ENCODE peak calls at places on chromosomes 11 and 22, in eight cellular contexts. K, Q, E, C, H, T, B and X are unnamed samples.

GRCh38 chr11:114084414-114084813 is 24.9 kb downstream of the ZBTB16 start:
- DNase-seq in Q (no peak), C (no peak), H (no peak), T (no peak), E (no peak), K (no peak), B (no peak), X (no peak)

GRCh38 chr11:18772211-18772610 is 19.4 kb downstream of the PTPN5 start:
- DNase-seq in B (no peak), E (no peak), T (no peak), Q (no peak), H (no peak), C (no peak), K (no peak), X (no peak)

GRCh38 chr22:48320048-48320655 is 1507.5 kb downstream of the BRD1 start:
- DNase-seq in C (no peak), Q (peak; percentile 40), E (no peak), H (no peak), T (no peak), K (no peak), B (no peak), X (no peak)

GRCh38 chr11:96390403-96390830 is 604 bp downstream of the JRKL start:
- DNase-seq in H (no peak), B (no peak), E (no peak), K (no peak), T (no peak), Q (no peak), C (no peak), X (no peak)

GRCh38 chr11:132140056-132140455 is 769.6 kb downstream of the NTM start:
- DNase-seq in Q (no peak), H (peak; percentile 60), C (no peak), B (no peak), E (no peak), K (no peak), T (no peak), X (no peak)

GRCh38 chr11:8217926-8218325 is 45.8 kb downstream of the LMO1 start:
- DNase-seq in C (no peak), B (no peak), Q (no peak), K (no peak), H (no peak), E (no peak), T (no peak), X (no peak)

GRCh38 chr11:14300661-14301304 is 58.2 kb downstream of the RRAS2 start:
- DNase-seq in T (peak; percentile 69), B (peak; percentile 45), E (peak; percentile 33), H (peak; percentile 88), K (no peak), Q (no peak), C (peak; percentile 71), X (peak; percentile 48)

GRCh38 chr11:61293869-61294716 is 1.0 kb downstream of the VWCE start:
- DNase-seq in E (peak; percentile 64), Q (peak; percentile 70), H (peak; percentile 50), B (no peak), T (peak; percentile 58), C (peak; percentile 37), K (peak; percentile 42), X (peak; percentile 89)

GRCh38 chr22:40504285-40505249 is 132.0 kb downstream of the MRTFA start:
- DNase-seq in T (no peak), H (no peak), B (no peak), E (no peak), Q (no peak), K (no peak), C (no peak), X (no peak)

GRCh38 chr11:35825386-35825785 is 118.5 kb upstream of the LDLRAD3 start:
- DNase-seq in T (no peak), H (no peak), B (no peak), K (no peak), Q (no peak), C (no peak), E (no peak), X (no peak)

GRCh38 chr22:40898850-40899357 is 37.0 kb upstream of the DNAJB7 start:
- DNase-seq in B (no peak), E (no peak), Q (no peak), H (peak; percentile 71), C (no peak), K (no peak), T (peak; percentile 28), X (no peak)

GRCh38 chr11:118633979-118634378 is 26.6 kb downstream of the PHLDB1 start:
- DNase-seq in C (no peak), T (no peak), K (no peak), H (no peak), B (no peak), Q (no peak), E (no peak), X (no peak)

GRCh38 chr22:19429950-19430889 is 1.3 kb downstream of the HIRA start:
- DNase-seq in E (peak; percentile 41), B (peak; percentile 28), T (peak; percentile 36), C (peak; percentile 73), K (peak; percentile 15), Q (peak; percentile 68), H (peak; percentile 28), X (peak; percentile 56)

GRCh38 chr22:43946391-43946680 is 8.9 kb upstream of the SAMM50 start:
- DNase-seq in K (no peak), E (no peak), T (no peak), H (no peak), B (no peak), Q (no peak), C (no peak), X (no peak)

GRCh38 chr22:43941449-43941848 is 13.8 kb upstream of the SAMM50 start:
- DNase-seq in K (no peak), B (no peak), Q (no peak), C (no peak), E (no peak), T (no peak), H (no peak), X (no peak)

GRCh38 chr22:43948836-43949235 is 6.4 kb upstream of the SAMM50 start:
- DNase-seq in C (no peak), Q (no peak), B (no peak), E (no peak), T (no peak), H (no peak), K (no peak), X (no peak)

GRCh38 chr22:43944670-43945430 is 10.4 kb upstream of the SAMM50 start:
- DNase-seq in E (no peak), Q (no peak), H (no peak), C (no peak), T (no peak), B (no peak), K (no peak), X (no peak)

DNA sequence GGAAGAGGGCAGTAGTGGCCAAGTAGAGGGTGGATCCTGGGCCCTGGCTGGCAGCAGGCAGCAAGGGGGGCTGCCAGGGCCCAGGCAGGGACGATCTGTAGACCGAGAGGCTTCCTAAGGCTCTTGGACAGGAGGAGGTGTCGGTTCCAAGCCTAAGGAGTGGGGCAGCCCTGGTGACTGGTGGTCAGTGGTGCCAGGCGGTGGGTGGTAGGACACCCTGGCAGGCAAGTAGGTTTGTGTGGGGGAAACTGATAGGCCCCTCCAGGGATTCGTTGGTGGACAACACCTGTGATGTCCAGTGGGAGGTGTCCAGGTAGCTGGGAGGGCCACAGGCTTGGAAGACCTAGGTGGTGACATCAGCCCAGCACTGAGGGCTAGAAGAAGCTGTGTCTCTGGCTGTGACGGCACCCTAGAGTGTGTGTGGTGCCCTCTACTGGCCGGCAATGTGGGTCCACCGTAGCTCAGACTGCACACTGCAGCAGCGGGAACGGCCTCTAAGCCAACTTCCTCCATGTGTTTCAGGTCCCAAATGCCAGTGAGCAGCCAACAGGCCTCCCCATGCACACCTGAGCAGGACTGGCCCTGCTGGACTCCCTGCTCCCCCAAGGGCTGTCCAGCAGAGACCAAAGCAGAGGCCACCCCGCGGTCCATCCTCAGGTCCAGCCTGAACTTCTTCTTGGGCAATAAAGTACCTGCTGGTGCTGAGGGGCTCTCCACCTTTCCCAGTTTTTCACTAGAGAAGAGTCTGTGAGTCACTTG is 9.4 kb upstream of the SAMM50 start:
- DNase-seq in C (peak; percentile 71), H (peak; percentile 81), B (peak; percentile 55), K (peak; percentile 53), E (peak; percentile 60), T (peak; percentile 38), Q (peak; percentile 78), X (peak; percentile 76)
- H3K4me1 ChIP-seq in C (no peaks in the 10 kb centered on the region), H (no peaks in the 10 kb centered on the region), B (no peaks in the 10 kb centered on the region), K (no peaks in the 10 kb centered on the region), E (no peaks in the 10 kb centered on the region), T (no peaks in the 10 kb centered on the region), Q (no peaks in the 10 kb centered on the region), X (no peaks in the 10 kb centered on the region)

GRCh38 chr11:2461253-2462091 is 16.7 kb downstream of the KCNQ1 start:
- DNase-seq in K (peak; percentile 56), B (no peak), E (no peak), C (no peak), Q (peak; percentile 37), T (no peak), H (no peak), X (peak; percentile 68)

GRCh38 chr11:2459016-2459725 is 14.4 kb downstream of the KCNQ1 start:
- DNase-seq in K (no peak), Q (peak; percentile 66), E (no peak), H (no peak), B (peak; percentile 39), T (no peak), C (no peak), X (peak; percentile 33)

GRCh38 chr11:2462092-2462985 is 17.5 kb downstream of the KCNQ1 start:
- DNase-seq in C (no peak), H (no peak), K (no peak), B (no peak), T (no peak), E (no peak), Q (peak; percentile 55), X (no peak)

GRCh38 chr11:2459796-2460531 is 15.2 kb downstream of the KCNQ1 start:
- DNase-seq in H (peak; percentile 24), C (no peak), B (peak; percentile 60), E (no peak), K (no peak), Q (peak; percentile 54), T (no peak), X (no peak)

GRCh38 chr11:2460540-2461252 is 15.9 kb downstream of the KCNQ1 start:
- DNase-seq in E (no peak), B (no peak), K (no peak), H (no peak), C (no peak), T (no peak), Q (peak; percentile 60), X (peak; percentile 55)
- H3K4me1 ChIP-seq in E (no peaks in the 10 kb centered on the region), B (peaks cover 61% of the 10 kb centered on the region), K (peaks cover 42% of the 10 kb centered on the region), H (no peaks in the 10 kb centered on the region), C (no peaks in the 10 kb centered on the region), T (no peaks in the 10 kb centered on the region), Q (peaks cover 2% of the 10 kb centered on the region), X (no peaks in the 10 kb centered on the region)

GRCh38 chr11:78219493-78220217 is 30.9 kb downstream of the USP35 start:
- DNase-seq in T (no peak), C (no peak), K (no peak), H (no peak), E (no peak), Q (no peak), B (peak; percentile 3), X (no peak)
- H3K4me1 ChIP-seq in T (no peaks in the 10 kb centered on the region), C (peaks cover 16% of the 10 kb centered on the region), K (no peaks in the 10 kb centered on the region), H (no peaks in the 10 kb centered on the region), E (no peaks in the 10 kb centered on the region), Q (no peaks in the 10 kb centered on the region), B (no peaks in the 10 kb centered on the region), X (no peaks in the 10 kb centered on the region)

DNA sequence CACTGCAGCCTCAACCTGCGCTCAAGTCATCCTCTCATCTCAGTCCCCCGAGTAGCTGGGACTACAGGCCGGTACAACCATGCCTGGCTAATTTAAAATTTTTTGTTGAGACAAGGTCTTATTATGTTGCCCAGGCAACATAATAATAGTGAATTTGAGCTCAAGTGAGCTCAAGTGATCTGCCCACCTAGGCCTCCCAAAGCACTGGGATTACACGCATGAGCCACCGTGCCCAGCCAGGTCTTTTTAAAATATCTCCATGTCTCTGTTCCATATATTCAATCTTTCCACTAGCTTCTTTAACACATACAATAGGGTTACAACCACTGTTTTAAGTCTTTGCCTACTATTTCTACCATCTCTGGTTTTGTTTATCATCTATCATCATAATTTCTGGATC is 13.7 kb upstream of the INTS4 start:
- DNase-seq in T (no peak), E (no peak), B (no peak), Q (no peak), C (no peak), H (no peak), K (no peak), X (no peak)
- H3K4me1 ChIP-seq in T (no peaks in the 10 kb centered on the region), E (no peaks in the 10 kb centered on the region), B (no peaks in the 10 kb centered on the region), Q (no peaks in the 10 kb centered on the region), C (no peaks in the 10 kb centered on the region), H (no peaks in the 10 kb centered on the region), K (no peaks in the 10 kb centered on the region), X (no peaks in the 10 kb centered on the region)